ENCODE peak calls at places on chromosome 16, in eight cellular contexts. One of them, this sample, is unnamed.

GRCh38 chr16:11835309-11835708 is 16.0 kb downstream of the RSL1D1 start:
- DNase-seq in mammary epithelial cell: no peak
- DNase-seq in Caco-2: no peak
- DNase-seq in thoracic aorta: no peak
- DNase-seq in body of pancreas: no peak
- DNase-seq in naive thymus-derived CD4-positive, alpha-beta T cell: no peak
- DNase-seq in suprapubic skin: no peak
- DNase-seq in colonic mucosa: no peak
- DNase-seq in this sample: no peak

GRCh38 chr16:83974475-83974874 is 6.4 kb downstream of the NECAB2 start:
- DNase-seq in mammary epithelial cell: no peak
- DNase-seq in Caco-2: no peak
- DNase-seq in thoracic aorta: no peak
- DNase-seq in body of pancreas: no peak
- DNase-seq in naive thymus-derived CD4-positive, alpha-beta T cell: no peak
- DNase-seq in suprapubic skin: no peak
- DNase-seq in colonic mucosa: no peak
- DNase-seq in this sample: no peak

GRCh38 chr16:85057212-85057889 is 29.8 kb downstream of the KIAA0513 start:
- DNase-seq in mammary epithelial cell: no peak
- DNase-seq in Caco-2: peak
- DNase-seq in thoracic aorta: no peak
- DNase-seq in body of pancreas: peak
- DNase-seq in naive thymus-derived CD4-positive, alpha-beta T cell: no peak
- DNase-seq in suprapubic skin: no peak
- DNase-seq in colonic mucosa: no peak
- DNase-seq in this sample: no peak

GRCh38 chr16:29009050-29009837 is 24.4 kb downstream of the LAT start:
- DNase-seq in mammary epithelial cell: no peak
- DNase-seq in Caco-2: no peak
- DNase-seq in thoracic aorta: no peak
- DNase-seq in body of pancreas: no peak
- DNase-seq in naive thymus-derived CD4-positive, alpha-beta T cell: no peak
- DNase-seq in suprapubic skin: no peak
- DNase-seq in colonic mucosa: no peak
- DNase-seq in this sample: no peak

GRCh38 chr16:24734382-24734781 is 4.9 kb downstream of the TNRC6A start:
- DNase-seq in mammary epithelial cell: no peak
- DNase-seq in Caco-2: no peak
- DNase-seq in thoracic aorta: no peak
- DNase-seq in body of pancreas: no peak
- DNase-seq in naive thymus-derived CD4-positive, alpha-beta T cell: no peak
- DNase-seq in suprapubic skin: no peak
- DNase-seq in colonic mucosa: no peak
- DNase-seq in this sample: no peak

GRCh38 chr16:83187404-83187803 is 560.6 kb downstream of the CDH13 start:
- DNase-seq in mammary epithelial cell: peak
- DNase-seq in Caco-2: no peak
- DNase-seq in thoracic aorta: no peak
- DNase-seq in body of pancreas: no peak
- DNase-seq in naive thymus-derived CD4-positive, alpha-beta T cell: no peak
- DNase-seq in suprapubic skin: no peak
- DNase-seq in colonic mucosa: no peak
- DNase-seq in this sample: no peak

GRCh38 chr16:8767176-8767575 is 30.3 kb downstream of the TMEM186 start:
- DNase-seq in mammary epithelial cell: no peak
- DNase-seq in Caco-2: no peak
- DNase-seq in thoracic aorta: no peak
- DNase-seq in body of pancreas: no peak
- DNase-seq in naive thymus-derived CD4-positive, alpha-beta T cell: no peak
- DNase-seq in suprapubic skin: no peak
- DNase-seq in colonic mucosa: no peak
- DNase-seq in this sample: no peak

GRCh38 chr16:16101585-16101984 is 121.7 kb downstream of the ABCC6 start:
- DNase-seq in mammary epithelial cell: no peak
- DNase-seq in Caco-2: no peak
- DNase-seq in thoracic aorta: no peak
- DNase-seq in body of pancreas: no peak
- DNase-seq in naive thymus-derived CD4-positive, alpha-beta T cell: no peak
- DNase-seq in suprapubic skin: no peak
- DNase-seq in colonic mucosa: no peak
- DNase-seq in this sample: no peak

GRCh38 chr16:1772362-1772907 is at the start of gene EME2:
- DNase-seq in mammary epithelial cell: peak
- DNase-seq in Caco-2: no peak
- DNase-seq in thoracic aorta: no peak
- DNase-seq in body of pancreas: no peak
- DNase-seq in naive thymus-derived CD4-positive, alpha-beta T cell: peak
- DNase-seq in suprapubic skin: no peak
- DNase-seq in colonic mucosa: peak
- DNase-seq in this sample: no peak

GRCh38 chr16:68417711-68418301 is 30.5 kb downstream of the SMPD3 start:
- DNase-seq in mammary epithelial cell: peak
- DNase-seq in Caco-2: no peak
- DNase-seq in thoracic aorta: no peak
- DNase-seq in body of pancreas: peak
- DNase-seq in naive thymus-derived CD4-positive, alpha-beta T cell: peak
- DNase-seq in suprapubic skin: no peak
- DNase-seq in colonic mucosa: peak
- DNase-seq in this sample: no peak
- H3K4me3 ChIP-seq in mammary epithelial cell: no peak
- H3K4me3 ChIP-seq in Caco-2: no peak
- H3K4me3 ChIP-seq in thoracic aorta: no peak
- H3K4me3 ChIP-seq in body of pancreas: no peak
- H3K4me3 ChIP-seq in naive thymus-derived CD4-positive, alpha-beta T cell: peak
- H3K4me3 ChIP-seq in suprapubic skin: no peak
- H3K4me3 ChIP-seq in colonic mucosa: no peak
- H3K4me3 ChIP-seq in this sample: no peak

GRCh38 chr16:19411298-19411697 is 6.4 kb upstream of the TMC5 start:
- DNase-seq in mammary epithelial cell: no peak
- DNase-seq in Caco-2: no peak
- DNase-seq in thoracic aorta: no peak
- DNase-seq in body of pancreas: no peak
- DNase-seq in naive thymus-derived CD4-positive, alpha-beta T cell: no peak
- DNase-seq in suprapubic skin: no peak
- DNase-seq in colonic mucosa: no peak
- DNase-seq in this sample: no peak
- H3K4me3 ChIP-seq in mammary epithelial cell: no peak
- H3K4me3 ChIP-seq in Caco-2: peak
- H3K4me3 ChIP-seq in thoracic aorta: peak
- H3K4me3 ChIP-seq in body of pancreas: no peak
- H3K4me3 ChIP-seq in naive thymus-derived CD4-positive, alpha-beta T cell: no peak
- H3K4me3 ChIP-seq in suprapubic skin: no peak
- H3K4me3 ChIP-seq in colonic mucosa: peak
- H3K4me3 ChIP-seq in this sample: peak

GRCh38 chr16:30428055-30428454 is 1.8 kb downstream of the DCTPP1 start:
- DNase-seq in mammary epithelial cell: no peak
- DNase-seq in Caco-2: no peak
- DNase-seq in thoracic aorta: no peak
- DNase-seq in body of pancreas: no peak
- DNase-seq in naive thymus-derived CD4-positive, alpha-beta T cell: no peak
- DNase-seq in suprapubic skin: no peak
- DNase-seq in colonic mucosa: no peak
- DNase-seq in this sample: no peak
- H3K4me3 ChIP-seq in mammary epithelial cell: no peak
- H3K4me3 ChIP-seq in Caco-2: no peak
- H3K4me3 ChIP-seq in thoracic aorta: no peak
- H3K4me3 ChIP-seq in body of pancreas: no peak
- H3K4me3 ChIP-seq in naive thymus-derived CD4-positive, alpha-beta T cell: no peak
- H3K4me3 ChIP-seq in suprapubic skin: no peak
- H3K4me3 ChIP-seq in colonic mucosa: no peak
- H3K4me3 ChIP-seq in this sample: no peak

GRCh38 chr16:6020162-6020980 is 922.8 kb upstream of the EEF2KMT start:
- DNase-seq in mammary epithelial cell: no peak
- DNase-seq in Caco-2: no peak
- DNase-seq in thoracic aorta: no peak
- DNase-seq in body of pancreas: no peak
- DNase-seq in naive thymus-derived CD4-positive, alpha-beta T cell: no peak
- DNase-seq in suprapubic skin: no peak
- DNase-seq in colonic mucosa: no peak
- DNase-seq in this sample: no peak
- H3K4me3 ChIP-seq in mammary epithelial cell: no peak
- H3K4me3 ChIP-seq in Caco-2: no peak
- H3K4me3 ChIP-seq in thoracic aorta: no peak
- H3K4me3 ChIP-seq in body of pancreas: no peak
- H3K4me3 ChIP-seq in naive thymus-derived CD4-positive, alpha-beta T cell: no peak
- H3K4me3 ChIP-seq in suprapubic skin: no peak
- H3K4me3 ChIP-seq in colonic mucosa: no peak
- H3K4me3 ChIP-seq in this sample: no peak

GRCh38 chr16:89604764-89605163 is 8.7 kb upstream of the DPEP1 start:
- DNase-seq in mammary epithelial cell: no peak
- DNase-seq in Caco-2: no peak
- DNase-seq in thoracic aorta: no peak
- DNase-seq in body of pancreas: no peak
- DNase-seq in naive thymus-derived CD4-positive, alpha-beta T cell: no peak
- DNase-seq in suprapubic skin: no peak
- DNase-seq in colonic mucosa: no peak
- DNase-seq in this sample: no peak
- H3K4me3 ChIP-seq in mammary epithelial cell: no peak
- H3K4me3 ChIP-seq in Caco-2: no peak
- H3K4me3 ChIP-seq in thoracic aorta: no peak
- H3K4me3 ChIP-seq in body of pancreas: no peak
- H3K4me3 ChIP-seq in naive thymus-derived CD4-positive, alpha-beta T cell: no peak
- H3K4me3 ChIP-seq in suprapubic skin: no peak
- H3K4me3 ChIP-seq in colonic mucosa: no peak
- H3K4me3 ChIP-seq in this sample: no peak

GRCh38 chr16:3912897-3913296 is 32.4 kb upstream of the CREBBP start:
- DNase-seq in mammary epithelial cell: no peak
- DNase-seq in Caco-2: no peak
- DNase-seq in thoracic aorta: no peak
- DNase-seq in body of pancreas: no peak
- DNase-seq in naive thymus-derived CD4-positive, alpha-beta T cell: no peak
- DNase-seq in suprapubic skin: no peak
- DNase-seq in colonic mucosa: no peak
- DNase-seq in this sample: no peak

GRCh38 chr16:3920206-3920605 is 39.7 kb upstream of the CREBBP start:
- DNase-seq in mammary epithelial cell: no peak
- DNase-seq in Caco-2: no peak
- DNase-seq in thoracic aorta: no peak
- DNase-seq in body of pancreas: no peak
- DNase-seq in naive thymus-derived CD4-positive, alpha-beta T cell: no peak
- DNase-seq in suprapubic skin: peak
- DNase-seq in colonic mucosa: no peak
- DNase-seq in this sample: no peak

GRCh38 chr16:3919413-3919812 is 38.9 kb upstream of the CREBBP start:
- DNase-seq in mammary epithelial cell: no peak
- DNase-seq in Caco-2: no peak
- DNase-seq in thoracic aorta: no peak
- DNase-seq in body of pancreas: no peak
- DNase-seq in naive thymus-derived CD4-positive, alpha-beta T cell: no peak
- DNase-seq in suprapubic skin: no peak
- DNase-seq in colonic mucosa: no peak
- DNase-seq in this sample: no peak

GRCh38 chr16:3912373-3912772 is 31.9 kb upstream of the CREBBP start:
- DNase-seq in mammary epithelial cell: no peak
- DNase-seq in Caco-2: no peak
- DNase-seq in thoracic aorta: no peak
- DNase-seq in body of pancreas: no peak
- DNase-seq in naive thymus-derived CD4-positive, alpha-beta T cell: no peak
- DNase-seq in suprapubic skin: no peak
- DNase-seq in colonic mucosa: no peak
- DNase-seq in this sample: no peak

GRCh38 chr16:3915438-3916250 is 35.1 kb upstream of the CREBBP start:
- DNase-seq in mammary epithelial cell: no peak
- DNase-seq in Caco-2: no peak
- DNase-seq in thoracic aorta: no peak
- DNase-seq in body of pancreas: no peak
- DNase-seq in naive thymus-derived CD4-positive, alpha-beta T cell: no peak
- DNase-seq in suprapubic skin: no peak
- DNase-seq in colonic mucosa: no peak
- DNase-seq in this sample: no peak
- H3K4me3 ChIP-seq in mammary epithelial cell: no peak
- H3K4me3 ChIP-seq in Caco-2: no peak
- H3K4me3 ChIP-seq in thoracic aorta: no peak
- H3K4me3 ChIP-seq in body of pancreas: no peak
- H3K4me3 ChIP-seq in naive thymus-derived CD4-positive, alpha-beta T cell: no peak
- H3K4me3 ChIP-seq in suprapubic skin: no peak
- H3K4me3 ChIP-seq in colonic mucosa: no peak
- H3K4me3 ChIP-seq in this sample: no peak

DNA sequence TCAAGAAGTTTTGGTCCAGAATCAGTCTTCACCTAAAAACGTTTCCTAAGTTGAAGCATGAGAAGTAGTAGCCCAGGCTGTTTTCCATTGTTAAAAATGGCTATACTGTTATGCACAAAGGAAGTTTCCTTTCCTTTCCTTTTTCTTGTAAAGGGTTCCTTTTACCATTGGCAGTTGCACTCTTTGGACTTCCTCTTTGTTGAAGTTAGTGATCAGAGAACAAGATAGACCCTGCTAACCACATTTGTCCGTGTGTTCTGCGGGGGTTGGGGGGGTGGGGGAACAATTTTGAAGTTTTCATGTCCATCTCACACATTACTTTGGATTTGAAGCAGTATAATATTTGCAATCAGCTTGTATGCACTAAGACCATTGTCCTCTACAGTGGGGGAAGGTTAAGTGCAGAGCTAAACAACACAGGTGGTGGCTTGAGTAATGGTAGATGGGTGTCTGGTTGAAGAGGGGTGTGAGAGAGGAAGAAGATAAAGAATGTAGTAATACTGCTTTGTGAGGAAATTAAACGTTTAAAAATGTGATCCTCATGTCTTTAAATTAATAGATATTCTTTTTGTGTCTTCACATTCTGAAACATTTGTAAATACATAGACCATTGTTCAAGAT is 1.4 kb downstream of the LPCAT2 start:
- DNase-seq in mammary epithelial cell: no peak
- DNase-seq in Caco-2: no peak
- DNase-seq in thoracic aorta: no peak
- DNase-seq in body of pancreas: no peak
- DNase-seq in naive thymus-derived CD4-positive, alpha-beta T cell: no peak
- DNase-seq in suprapubic skin: no peak
- DNase-seq in colonic mucosa: no peak
- DNase-seq in this sample: no peak
- H3K4me3 ChIP-seq in mammary epithelial cell: peak
- H3K4me3 ChIP-seq in Caco-2: peak
- H3K4me3 ChIP-seq in thoracic aorta: peak
- H3K4me3 ChIP-seq in body of pancreas: no peak
- H3K4me3 ChIP-seq in naive thymus-derived CD4-positive, alpha-beta T cell: no peak
- H3K4me3 ChIP-seq in suprapubic skin: peak
- H3K4me3 ChIP-seq in colonic mucosa: peak
- H3K4me3 ChIP-seq in this sample: no peak

This sample was measured in HAP-1.